ENCODE peak calls at places on chromosomes 2 and 18, in seven cellular contexts. J is activated CD4-positive, alpha-beta T cell treated with anti-CD3 and anti-CD28 coated beads, Interleukin-2, amount 10 ng/mL, durations not matched to agents 7 days and 5 days; Y is GM10248; W is stimulated activated CD4-positive, alpha-beta T cell treated with anti-CD3 and anti-CD28 coated beads, Interleukin-2, amount 100 ng/mL, for 48 hours; F is anterior cingulate cortex; M is activated T-cell treated with anti-CD3 and anti-CD28 coated beads for 4 hours; X is AG08395. T is an unnamed sample.

GRCh38 chr2:15173506-15173905 is 387.6 kb downstream of the NBAS start:
- DNase-seq in J (no peak), Y (no peak), W (peak; percentile 7), F (no peak), M (no peak), X (no peak), T (no peak)

GRCh38 chr2:30666307-30666874 is 140.9 kb downstream of the CAPN13 start:
- DNase-seq in J (no peak), Y (no peak), W (no peak), F (no peak), M (no peak), X (peak; percentile 62), T (no peak)

GRCh38 chr2:218217366-218218309 is 649 bp downstream of the ARPC2 start:
- DNase-seq in J (peak; percentile 70), Y (peak; percentile 71), W (peak; percentile 63), F (peak; percentile 53), M (peak; percentile 68), X (peak; percentile 36), T (peak; percentile 33)

GRCh38 chr2:20916604-20917286 is 93.8 kb upstream of the LDAH start:
- DNase-seq in J (no peak), Y (no peak), W (no peak), F (no peak), M (no peak), X (no peak), T (no peak)

GRCh38 chr2:21763501-21763900 is 639.7 kb downstream of the TDRD15 start:
- DNase-seq in J (no peak), Y (no peak), W (no peak), F (no peak), M (no peak), X (no peak), T (no peak)

GRCh38 chr18:74127483-74127750 is 20.2 kb downstream of the FBXO15 start:
- DNase-seq in J (no peak), Y (no peak), W (no peak), F (no peak), M (no peak), X (no peak), T (no peak)

GRCh38 chr2:241695676-241696075 is 6.2 kb upstream of the ING5 start:
- DNase-seq in J (no peak), Y (no peak), W (no peak), F (no peak), M (no peak), X (no peak), T (no peak)

GRCh38 chr2:52465267-52465666 is 1302.3 kb upstream of the CHAC2 start:
- DNase-seq in J (no peak), Y (no peak), W (no peak), F (no peak), M (no peak), X (no peak), T (no peak)